ENCODE peak calls at places on chromosomes 6 and 20, in ten cellular contexts. E is spleen, Y is adrenal gland, B is heart left ventricle, O is transverse colon, U is GM12892, X is GM12878, J is body of pancreas, T is NB4, N is HCT116. L is an unnamed sample.

GRCh38 chr6:17336425-17336824 is 55.3 kb downstream of the RBM24 start:
- DNase-seq in O (no peak), N (no peak), T (no peak), X (no peak), U (no peak), J (no peak), Y (no peak), E (no peak), B (no peak), L (no peak)

GRCh38 chr6:36839819-36840379 is 655 bp upstream of the CPNE5 start:
- DNase-seq in X (no peak), B (peak; percentile 75), U (peak; percentile 51), E (peak; percentile 76), N (peak; percentile 4), O (no peak), Y (no peak), J (peak; percentile 47), T (peak; percentile 60), L (no peak)

GRCh38 chr20:45138451-45139300 is 14.4 kb upstream of the WFDC12 start:
- DNase-seq in J (peak; percentile 64), U (no peak), B (peak; percentile 33), T (peak; percentile 79), O (peak; percentile 88), E (peak; percentile 91), N (peak; percentile 21), X (no peak), Y (peak; percentile 45), L (peak; percentile 35)

GRCh38 chr6:37783025-37783825 is 36.3 kb upstream of the ZFAND3 start:
- DNase-seq in E (no peak), X (no peak), N (no peak), U (no peak), T (no peak), O (no peak), Y (no peak), B (no peak), J (peak; percentile 13), L (no peak)

GRCh38 chr6:14037402-14038277 is 79.9 kb upstream of the CD83 start:
- DNase-seq in B (no peak), O (no peak), J (no peak), Y (no peak), N (no peak), T (no peak), U (no peak), X (no peak), E (no peak), L (peak; percentile 58)

GRCh38 chr6:150380256-150380655 is 11.4 kb downstream of the IYD start:
- DNase-seq in Y (no peak), B (no peak), J (no peak), N (no peak), X (no peak), U (no peak), E (no peak), O (no peak), T (no peak), L (no peak)

GRCh38 chr6:23013776-23014175 is 444.4 kb downstream of the HDGFL1 start:
- DNase-seq in Y (no peak), X (no peak), T (no peak), U (no peak), J (no peak), N (no peak), O (no peak), E (no peak), B (no peak), L (no peak)

GRCh38 chr6:100309174-100309573 is 155.5 kb downstream of the SIM1 start:
- DNase-seq in U (no peak), T (no peak), O (no peak), X (no peak), J (no peak), N (no peak), E (no peak), B (no peak), Y (no peak), L (no peak)

GRCh38 chr6:165676435-165677068 is 13.5 kb upstream of the PDE10A start:
- DNase-seq in O (no peak), B (no peak), E (no peak), Y (no peak), U (no peak), T (no peak), J (no peak), X (no peak), N (no peak), L (peak; percentile 61)

GRCh38 chr6:134169881-134170486 is 117.6 kb upstream of the SLC2A12 start:
- DNase-seq in J (peak; percentile 43), Y (peak; percentile 45), E (no peak), T (no peak), U (no peak), O (no peak), N (no peak), X (no peak), B (peak; percentile 41), L (no peak)

GRCh38 chr20:56630506-56631317 is 1.6 kb downstream of the TFAP2C start:
- DNase-seq in E (no peak), T (no peak), O (no peak), U (no peak), N (no peak), B (no peak), Y (no peak), X (no peak), J (no peak), L (no peak)

GRCh38 chr6:11918021-11918738 is 93.9 kb upstream of the HIVEP1 start:
- DNase-seq in E (no peak), J (no peak), T (no peak), Y (no peak), B (no peak), O (peak; percentile 44), U (no peak), N (no peak), X (no peak), L (no peak)

GRCh38 chr6:43769526-43770416 is at the start of gene VEGFA:
- DNase-seq in T (peak; percentile 92), U (peak; percentile 96), J (peak; percentile 92), N (peak; percentile 68), Y (peak; percentile 93), E (peak; percentile 97), X (peak; percentile 64), B (peak; percentile 93), O (peak; percentile 92), L (peak; percentile 96)

GRCh38 chr6:43771858-43772570 is 2.0 kb downstream of the VEGFA start:
- DNase-seq in U (peak; percentile 70), O (peak; percentile 86), X (no peak), B (peak; percentile 75), N (no peak), T (peak; percentile 83), J (peak; percentile 91), Y (peak; percentile 80), E (peak; percentile 91), L (peak; percentile 89)

GRCh38 chr6:43770417-43771209 is 602 bp downstream of the VEGFA start:
- DNase-seq in O (peak; percentile 66), J (peak; percentile 80), U (no peak), B (peak; percentile 81), X (no peak), T (peak; percentile 86), N (no peak), E (peak; percentile 89), Y (peak; percentile 80), L (peak; percentile 89)

GRCh38 chr6:43772571-43773049 is 2.6 kb downstream of the VEGFA start:
- DNase-seq in B (peak; percentile 44), U (no peak), T (peak; percentile 67), Y (no peak), N (no peak), X (no peak), J (peak; percentile 71), O (peak; percentile 43), E (peak; percentile 74), L (no peak)

GRCh38 chr6:43771210-43771857 is 1.3 kb downstream of the VEGFA start:
- DNase-seq in J (peak; percentile 84), N (no peak), E (peak; percentile 89), Y (peak; percentile 78), O (peak; percentile 78), U (peak; percentile 59), B (peak; percentile 77), X (no peak), T (peak; percentile 84), L (peak; percentile 83)
- TF ChIP-seq POLR2A in J (peak; percentile 44), N (no peak), E (no peak), Y (peak; percentile 73), O (peak; percentile 79), U (no peak), B (no peak), X (peak; percentile 77), T (no peak), L (no peak)

DNA sequence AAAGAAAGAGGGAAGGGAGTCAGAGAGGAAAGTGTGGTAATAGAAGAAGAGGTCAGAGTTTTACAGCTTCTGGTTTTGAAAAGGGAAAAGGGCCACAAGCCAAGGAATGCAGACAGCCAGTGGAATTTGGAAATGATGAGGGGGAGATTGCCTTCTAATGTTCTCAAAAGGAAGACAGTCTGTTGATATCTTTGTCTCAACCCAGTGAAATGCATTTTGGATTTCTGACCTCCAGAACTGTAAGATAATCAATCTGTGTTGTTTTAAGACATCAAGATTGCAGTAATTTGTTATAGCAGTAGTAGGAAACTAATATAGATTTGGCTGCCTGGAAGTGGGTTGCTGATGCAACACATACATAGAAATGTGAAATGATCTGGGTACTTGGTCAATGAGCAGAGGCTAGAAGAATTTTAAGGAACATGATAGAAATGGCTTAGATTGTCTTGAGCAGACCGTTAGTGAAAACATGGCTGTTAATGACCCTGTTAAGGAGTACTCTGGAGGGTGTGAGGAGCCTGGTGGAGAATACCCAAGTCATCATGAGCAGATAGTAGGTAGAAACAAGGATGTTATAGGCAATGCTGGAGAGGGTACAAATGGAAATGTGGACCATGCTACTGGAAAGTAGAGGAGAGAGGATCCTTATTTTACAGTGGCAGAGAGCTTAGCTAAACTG is 255.8 kb upstream of the RAB32 start:
- DNase-seq in B (no peak), O (no peak), Y (no peak), E (no peak), N (no peak), U (no peak), X (no peak), T (no peak), J (no peak), L (no peak)
- TF ChIP-seq POLR2A in B (no peak), O (no peak), Y (no peak), E (no peak), N (no peak), U (no peak), X (no peak), T (no peak), J (no peak), L (no peak)

GRCh38 chr6:44388876-44389275 is 1.4 kb downstream of the CDC5L start:
- DNase-seq in X (no peak), J (no peak), B (no peak), O (no peak), Y (no peak), U (no peak), T (no peak), N (no peak), E (no peak), L (no peak)
- TF ChIP-seq POLR2A in X (no peak), J (no peak), B (no peak), O (no peak), Y (no peak), U (no peak), T (no peak), N (no peak), E (no peak), L (no peak)

DNA sequence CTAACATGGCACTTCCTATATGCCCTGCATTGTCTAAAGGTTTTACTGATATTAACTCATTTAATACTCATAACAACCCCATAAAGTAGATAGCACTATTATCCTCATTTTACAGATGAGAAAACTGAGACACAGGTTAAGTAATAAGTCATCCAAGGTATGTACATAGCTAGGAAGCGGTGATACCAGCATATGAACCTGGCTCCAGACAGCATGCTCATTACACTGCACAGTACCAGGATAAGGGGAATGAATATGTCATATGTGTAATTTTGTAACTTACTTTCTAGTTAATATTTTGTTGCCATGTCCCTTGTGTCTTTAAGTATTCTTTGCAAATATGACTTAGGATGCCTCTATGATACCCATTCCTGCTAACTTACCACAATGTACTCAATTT is 53.2 kb upstream of the PBOV1 start:
- DNase-seq in E (no peak), B (no peak), U (no peak), T (no peak), N (no peak), J (no peak), X (no peak), Y (no peak), O (no peak), L (no peak)
- TF ChIP-seq POLR2A in E (no peak), B (no peak), U (no peak), T (no peak), N (no peak), J (no peak), X (no peak), Y (no peak), O (no peak), L (no peak)

L was measured in H54.